ENCODE peak calls at places on chromosome 9, in ten cellular contexts. Q is stomach; X is left kidney; G is COR-L47; E is activated CD8-positive, alpha-beta memory T cell treated with anti-CD3 and anti-CD28 coated beads, Interleukin-2, amount 50 U/mL, for 4 hours; N is GM12892; I is Caki2; Z is CD4-positive, alpha-beta T cell; M is mucosa of descending colon; H is hypothalamus. O is an unnamed sample.

GRCh38 chr9:967436-967835 is 9.0 kb upstream of the DMRT3 start:
- DNase-seq in Q (no peak), N (no peak), E (no peak), X (peak; percentile 46), Z (no peak), I (peak; percentile 64), M (no peak), G (no peak), H (no peak), O (no peak)

GRCh38 chr9:95552814-95553546 is 36.2 kb upstream of the PTCH1 start:
- DNase-seq in X (peak; percentile 78), Z (no peak), M (no peak), G (no peak), I (no peak), E (peak; percentile 26), Q (no peak), H (no peak), N (no peak), O (no peak)

GRCh38 chr9:92097997-92098482 is 17.2 kb downstream of the SPTLC1 start:
- DNase-seq in X (peak; percentile 98), E (peak; percentile 65), H (peak; percentile 71), G (no peak), M (peak; percentile 96), I (peak; percentile 98), Z (peak; percentile 36), N (no peak), Q (peak; percentile 92), O (no peak)

GRCh38 chr9:21443849-21444625 is 3.8 kb downstream of the IFNA1 start:
- DNase-seq in E (no peak), Z (no peak), I (no peak), N (no peak), G (no peak), X (no peak), H (no peak), Q (no peak), M (no peak), O (no peak)

GRCh38 chr9:90578116-90578815 is 64.4 kb downstream of the DIRAS2 start:
- DNase-seq in H (no peak), M (no peak), X (no peak), Z (no peak), I (no peak), E (no peak), N (no peak), G (no peak), Q (no peak), O (no peak)

GRCh38 chr9:93259490-93260289 is 75.8 kb downstream of the WNK2 start:
- DNase-seq in Z (no peak), G (no peak), I (no peak), X (no peak), H (no peak), N (no peak), Q (peak; percentile 22), E (no peak), M (no peak), O (peak; percentile 9)

GRCh38 chr9:79684711-79685575 is 113.2 kb downstream of the TLE4 start:
- DNase-seq in I (no peak), X (no peak), Q (no peak), G (no peak), H (no peak), N (no peak), Z (no peak), E (no peak), M (no peak), O (no peak)

GRCh38 chr9:121947683-121948300 is 145.3 kb downstream of the TTLL11 start:
- DNase-seq in I (no peak), X (no peak), Q (no peak), M (no peak), E (no peak), H (no peak), G (peak; percentile 61), N (no peak), Z (no peak), O (no peak)

GRCh38 chr9:134955156-134955555 is 37.4 kb upstream of the FCN1 start:
- DNase-seq in I (no peak), Z (no peak), M (no peak), H (no peak), X (no peak), E (no peak), Q (no peak), G (no peak), N (no peak), O (no peak)

GRCh38 chr9:126791406-126792230 is 13.2 kb upstream of the ZBTB43 start:
- DNase-seq in M (no peak), Q (no peak), G (no peak), X (peak; percentile 52), E (no peak), N (no peak), H (no peak), I (peak; percentile 71), Z (no peak), O (no peak)

GRCh38 chr9:4700093-4700492 is 20.7 kb downstream of the CDC37L1 start:
- DNase-seq in I (no peak), E (no peak), Q (no peak), H (no peak), N (no peak), M (no peak), X (no peak), Z (no peak), G (no peak), O (no peak)

GRCh38 chr9:72149231-72149975 is at the start of gene GDA:
- DNase-seq in G (no peak), Q (peak; percentile 28), Z (no peak), M (peak; percentile 73), X (peak; percentile 66), H (no peak), E (no peak), I (peak; percentile 81), N (peak; percentile 14), O (no peak)

GRCh38 chr9:70578720-70579119 is 164.3 kb upstream of the KLF9 start:
- DNase-seq in G (no peak), N (no peak), Q (no peak), E (no peak), X (no peak), M (no peak), Z (no peak), I (no peak), H (no peak), O (no peak)

GRCh38 chr9:114621975-114622609 is 11.0 kb downstream of the TMEM268 start:
- DNase-seq in I (peak; percentile 14), N (no peak), G (no peak), H (no peak), X (no peak), Z (no peak), M (no peak), E (no peak), Q (no peak), O (no peak)

GRCh38 chr9:127873223-127873691 is 4.2 kb downstream of the AK1 start:
- DNase-seq in M (no peak), Z (no peak), G (no peak), H (peak; percentile 45), N (no peak), X (peak; percentile 75), Q (no peak), E (no peak), I (no peak), O (no peak)

GRCh38 chr9:5072871-5073270 is 87.8 kb downstream of the JAK2 start:
- DNase-seq in Q (no peak), G (no peak), N (no peak), X (no peak), Z (no peak), H (no peak), M (no peak), E (no peak), I (no peak), O (no peak)

GRCh38 chr9:136754059-136754572 is 3.9 kb downstream of the LCN8 start:
- DNase-seq in H (no peak), M (no peak), X (no peak), E (no peak), G (peak; percentile 30), N (no peak), Q (no peak), I (no peak), Z (no peak), O (no peak)

GRCh38 chr9:73067074-73067473 is 84.6 kb upstream of the ANXA1 start:
- DNase-seq in Z (no peak), M (no peak), N (no peak), X (no peak), H (no peak), G (no peak), Q (no peak), I (no peak), E (no peak), O (no peak)

GRCh38 chr9:35673132-35673997 is at the start of gene CA9:
- DNase-seq in M (no peak), I (no peak), G (peak; percentile 39), N (no peak), Z (no peak), H (no peak), Q (peak; percentile 95), E (no peak), X (no peak), O (no peak)

GRCh38 chr9:87337335-87338074 is 160.2 kb upstream of the DAPK1 start:
- DNase-seq in G (no peak), X (peak; percentile 76), Z (no peak), I (peak; percentile 97), N (no peak), H (no peak), Q (no peak), M (peak; percentile 7), E (no peak), O (no peak)

GRCh38 chr9:12416736-12417135 is 276.4 kb upstream of the TYRP1 start:
- DNase-seq in N (no peak), G (no peak), Q (no peak), I (no peak), M (no peak), Z (no peak), H (no peak), X (no peak), E (no peak), O (no peak)

GRCh38 chr9:35272989-35273388 is 111.2 kb downstream of the UNC13B start:
- DNase-seq in E (no peak), I (no peak), X (no peak), Z (no peak), Q (no peak), H (no peak), N (no peak), M (no peak), G (no peak), O (no peak)